ENCODE peak calls at places on chromosomes 7 and 10, in six cellular contexts. F is brain microvascular endothelial cell, Y is upper lobe of right lung, N is OCI-LY7, G is A549, B is AG04450. U is an unnamed sample.

GRCh38 chr7:102222445-102222844 is 64.2 kb upstream of the SH2B2 start:
- DNase-seq in N (no peak), F (no peak), Y (no peak), B (no peak), G (no peak), U (no peak)

GRCh38 chr7:83457022-83457892 is 191.7 kb downstream of the SEMA3E start:
- DNase-seq in G (no peak), F (no peak), Y (no peak), B (no peak), N (no peak), U (peak)

GRCh38 chr7:26863504-26864308 is 684 bp downstream of the SKAP2 start:
- DNase-seq in F (peak), B (no peak), Y (no peak), G (peak), N (peak), U (peak)

GRCh38 chr7:36875794-36876193 is 151.5 kb upstream of the AOAH start:
- DNase-seq in N (no peak), Y (no peak), F (no peak), G (no peak), B (no peak), U (no peak)

GRCh38 chr7:33895025-33895804 is 10.1 kb upstream of the BMPER start:
- DNase-seq in B (no peak), G (peak), N (peak), F (peak), Y (peak), U (no peak)

GRCh38 chr10:118045842-118046490 is 775 bp downstream of the RAB11FIP2 start:
- DNase-seq in G (peak), Y (no peak), N (peak), B (no peak), F (peak), U (peak)

GRCh38 chr10:14837003-14837755 is 658 bp downstream of the CDNF start:
- DNase-seq in B (peak), N (no peak), F (no peak), Y (no peak), G (no peak), U (peak)

GRCh38 chr7:125085084-125085483 is 155.5 kb upstream of the POT1 start:
- DNase-seq in G (no peak), B (no peak), N (no peak), F (no peak), Y (no peak), U (no peak)

GRCh38 chr7:33873518-33873917 is 31.8 kb upstream of the BMPER start:
- DNase-seq in N (no peak), F (no peak), G (no peak), Y (no peak), B (no peak), U (no peak)

GRCh38 chr7:154879629-154880028 is 123.3 kb downstream of the PAXIP1 start:
- DNase-seq in Y (no peak), G (no peak), N (no peak), B (no peak), F (no peak), U (no peak)

GRCh38 chr7:73851410-73852338 is 9.3 kb upstream of the TMEM270 start:
- DNase-seq in G (peak), B (peak), Y (no peak), F (peak), N (no peak), U (peak)

GRCh38 chr10:5284311-5285057 is 80.3 kb upstream of the UCN3 start:
- DNase-seq in N (no peak), F (peak), G (peak), B (no peak), Y (no peak), U (peak)

GRCh38 chr10:103333934-103334520 is 16.9 kb downstream of the PCGF6 start:
- DNase-seq in N (peak), G (peak), B (no peak), F (no peak), Y (no peak), U (no peak)

GRCh38 chr10:133060466-133060865 is 27.3 kb upstream of the ADGRA1 start:
- DNase-seq in B (no peak), G (no peak), F (no peak), Y (no peak), N (no peak), U (no peak)

DNA sequence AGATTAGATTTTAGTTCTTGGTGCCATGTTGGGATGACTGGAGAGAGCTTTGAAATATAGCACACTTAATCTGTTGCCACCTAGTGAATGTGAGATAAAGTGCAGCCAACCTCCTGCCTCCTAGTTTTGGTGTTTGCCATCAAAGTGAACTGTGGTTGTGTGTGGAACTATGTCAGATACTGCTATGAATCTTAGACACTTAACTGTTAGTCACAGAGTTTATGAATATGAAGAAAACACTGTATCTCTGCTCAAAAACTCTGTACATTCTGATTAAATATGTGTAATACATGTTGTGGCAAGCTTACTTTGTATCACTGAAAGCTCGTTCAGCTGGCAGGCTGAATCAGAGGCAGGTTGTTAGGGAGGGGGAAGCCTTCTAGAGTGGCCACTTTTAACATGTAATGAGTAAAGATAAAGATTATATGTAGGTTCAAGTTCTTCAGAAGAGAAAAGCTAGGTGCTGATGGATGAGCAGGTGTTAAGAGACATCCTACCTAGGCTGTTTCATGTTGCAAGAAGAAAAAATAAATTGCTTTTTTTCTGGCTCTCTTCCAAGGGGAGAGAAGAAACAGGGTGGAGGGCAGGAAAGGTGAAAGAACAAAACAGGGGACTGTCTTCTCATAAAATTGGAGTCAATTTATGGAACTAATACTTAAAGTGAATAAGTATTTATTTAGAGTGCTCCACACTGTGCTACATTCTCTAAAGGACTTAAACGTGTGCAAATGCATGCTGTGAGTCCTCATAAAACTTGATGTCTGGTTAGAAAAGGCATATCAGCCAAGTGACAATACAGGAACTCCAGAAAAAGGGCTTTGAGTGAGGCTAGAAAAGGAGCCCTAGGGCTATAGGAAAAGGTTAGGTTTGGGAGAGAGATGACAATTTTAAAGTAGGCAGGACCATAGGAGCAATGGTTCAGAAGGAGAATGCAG is 14.1 kb upstream of the LAMB1 start:
- DNase-seq in B (no peak), F (peak), N (peak), G (peak), Y (no peak), U (peak)
- TF ChIP-seq CTCF in B (peak), F (peak), N (peak), G (peak), Y (peak), U (peak)

DNA sequence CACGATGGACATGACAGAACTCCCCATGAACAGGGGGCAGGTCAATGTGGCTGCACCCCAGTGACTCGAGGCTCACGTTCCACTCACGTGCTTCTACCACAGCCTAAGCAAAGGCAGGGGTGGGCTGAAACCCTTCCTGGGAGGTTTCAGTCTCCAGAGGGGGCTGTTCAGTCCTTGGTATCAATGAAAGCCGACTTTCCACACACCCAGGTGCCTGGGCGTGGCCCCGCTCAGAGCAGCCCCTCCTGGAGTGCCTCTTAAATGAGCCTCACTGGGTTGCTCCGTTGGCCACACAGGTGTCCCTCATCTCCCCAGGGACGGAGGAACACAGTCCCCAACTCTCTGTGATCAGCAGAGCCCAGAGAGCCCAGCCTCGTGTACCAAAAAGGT is 90.5 kb upstream of the PDGFA start:
- DNase-seq in N (peak), G (no peak), B (no peak), Y (peak), F (no peak), U (no peak)
- H3K27ac ChIP-seq in N (no peak), G (no peak), B (no peak), Y (peak), F (no peak), U (no peak)

GRCh38 chr7:51160411-51160810 is 156.2 kb downstream of the COBL start:
- DNase-seq in B (no peak), N (no peak), G (no peak), F (no peak), Y (no peak), U (no peak)

GRCh38 chr7:51161937-51162336 is 154.7 kb downstream of the COBL start:
- DNase-seq in F (no peak), Y (no peak), N (no peak), B (no peak), G (no peak), U (no peak)

GRCh38 chr7:51158742-51159441 is 157.7 kb downstream of the COBL start:
- DNase-seq in N (no peak), Y (no peak), G (no peak), B (no peak), F (no peak), U (no peak)

GRCh38 chr7:51162724-51163329 is 153.8 kb downstream of the COBL start:
- DNase-seq in B (peak), Y (no peak), N (peak), F (peak), G (peak), U (peak)

DNA sequence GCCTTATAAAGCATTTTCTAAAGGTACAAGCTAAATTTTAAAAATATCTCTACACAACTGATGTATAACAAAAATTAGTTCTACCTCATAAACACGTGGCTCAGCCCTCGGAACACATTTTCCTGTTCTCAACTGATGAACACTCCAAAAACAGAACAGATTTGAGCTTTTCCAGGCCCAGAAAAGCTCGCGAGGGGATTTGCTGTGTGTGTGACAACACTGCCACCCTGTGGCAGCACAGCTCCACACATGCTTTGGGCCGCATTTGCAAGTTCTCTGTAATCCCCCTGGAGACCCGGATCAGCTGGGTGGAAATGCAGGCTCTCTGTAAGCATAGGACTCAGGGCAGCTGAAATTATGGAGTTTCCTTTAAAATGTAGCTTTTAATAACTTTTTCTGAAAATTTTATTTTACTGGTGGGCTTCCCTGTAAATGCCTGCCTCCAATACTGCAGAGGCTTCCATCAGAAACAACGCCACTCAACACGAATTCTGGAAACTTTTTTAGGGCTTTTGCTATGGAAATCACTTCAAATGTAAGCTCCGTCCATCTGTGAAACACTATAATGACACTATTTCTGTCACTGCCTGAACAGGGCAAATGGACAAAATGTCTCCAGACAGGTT is 155.5 kb downstream of the COBL start:
- DNase-seq in F (peak), Y (peak), B (peak), G (peak), N (peak), U (peak)
- TF ChIP-seq CTCF in F (peak), Y (peak), B (peak), G (peak), N (peak), U (peak)

GRCh38 chr7:86149266-86149665 is 494.4 kb upstream of the GRM3 start:
- DNase-seq in B (no peak), F (no peak), G (no peak), N (no peak), Y (no peak), U (no peak)
- H3K27ac ChIP-seq in B (no peak), F (no peak), G (no peak), N (no peak), Y (no peak), U (no peak)

DNA sequence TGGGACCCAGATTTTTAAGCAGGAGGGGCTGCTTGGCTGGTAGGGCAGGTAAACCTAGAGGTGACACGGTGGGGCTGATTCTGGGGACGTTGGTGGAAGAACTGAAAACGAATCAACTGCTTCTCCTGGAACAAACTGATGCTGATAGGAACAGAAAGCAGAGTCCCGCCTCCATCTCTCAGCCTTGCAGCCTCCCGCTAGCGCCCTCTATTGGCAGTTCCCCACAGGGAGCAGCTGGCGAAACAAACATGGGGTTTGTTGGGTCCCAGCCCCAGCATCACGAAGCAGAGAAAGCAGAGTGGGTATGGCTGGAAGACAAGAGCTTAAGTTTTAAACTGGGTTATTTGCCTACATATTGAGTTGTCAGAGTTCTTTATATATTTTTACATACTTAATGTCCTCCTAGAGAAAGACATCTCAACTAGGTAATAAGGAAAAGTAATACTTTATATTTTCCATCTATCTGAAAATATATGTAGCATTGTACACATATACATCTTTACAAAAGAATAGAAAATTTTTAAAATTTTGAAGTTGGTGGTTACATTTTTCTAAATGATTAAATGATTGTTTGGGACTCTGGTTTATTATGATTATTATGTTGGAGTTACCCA is 42.3 kb upstream of the FOXI2 start:
- DNase-seq in G (peak), F (no peak), N (peak), Y (peak), B (no peak), U (no peak)
- TF ChIP-seq CTCF in G (peak), F (peak), N (peak), Y (peak), B (no peak), U (peak)

DNA sequence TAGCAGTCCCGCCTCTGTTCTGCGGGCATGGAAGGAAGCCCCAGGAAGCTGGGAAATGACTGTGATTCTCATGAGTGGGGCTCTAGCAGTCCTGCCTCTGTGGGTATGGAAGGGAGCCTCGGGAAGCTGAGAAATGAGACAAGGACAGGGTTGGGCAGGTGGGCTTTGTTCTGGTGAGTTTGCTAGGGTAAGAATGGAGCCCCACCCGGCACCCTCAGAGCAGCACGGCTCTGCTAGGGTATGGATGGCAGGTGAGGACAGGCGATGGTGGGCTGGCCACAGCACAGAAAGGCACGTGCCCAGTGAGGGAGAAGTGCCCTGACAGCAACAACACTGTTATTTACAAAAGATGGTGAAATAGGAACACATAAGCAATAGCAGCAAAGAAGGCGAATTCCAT is 39.6 kb downstream of the SVIL start:
- DNase-seq in B (no peak), N (no peak), Y (no peak), F (no peak), G (no peak), U (no peak)
- H3K27ac ChIP-seq in B (no peak), N (no peak), Y (no peak), F (no peak), G (no peak), U (no peak)